ENCODE peak calls at places on chromosomes 11 and 22, in six cellular contexts. One of them, this sample, is unnamed.

GRCh38 chr11:78212586-78213371 is 24.1 kb downstream of the USP35 start:
- DNase-seq in H1: no peak
- DNase-seq in transverse colon: no peak
- DNase-seq in suprapubic skin: peak
- DNase-seq in sigmoid colon: peak
- DNase-seq in upper lobe of left lung: no peak
- DNase-seq in this sample: no peak

GRCh38 chr11:66388746-66389386 is 17.3 kb upstream of the SLC29A2 start:
- DNase-seq in H1: peak
- DNase-seq in transverse colon: peak
- DNase-seq in suprapubic skin: no peak
- DNase-seq in sigmoid colon: peak
- DNase-seq in upper lobe of left lung: no peak
- DNase-seq in this sample: peak

GRCh38 chr11:1453611-1454386 is 32.8 kb downstream of the MOB2 start:
- DNase-seq in H1: peak
- DNase-seq in transverse colon: peak
- DNase-seq in suprapubic skin: no peak
- DNase-seq in sigmoid colon: peak
- DNase-seq in upper lobe of left lung: peak
- DNase-seq in this sample: peak

GRCh38 chr11:76787271-76787670 is 4.1 kb downstream of the TSKU start:
- DNase-seq in H1: no peak
- DNase-seq in transverse colon: no peak
- DNase-seq in suprapubic skin: no peak
- DNase-seq in sigmoid colon: no peak
- DNase-seq in upper lobe of left lung: no peak
- DNase-seq in this sample: no peak

GRCh38 chr11:94117871-94118270 is 10.8 kb upstream of the PANX1 start:
- DNase-seq in H1: no peak
- DNase-seq in transverse colon: no peak
- DNase-seq in suprapubic skin: no peak
- DNase-seq in sigmoid colon: no peak
- DNase-seq in upper lobe of left lung: no peak
- DNase-seq in this sample: no peak

GRCh38 chr11:84524422-84525051 is 1102.6 kb downstream of the DLG2 start:
- DNase-seq in H1: no peak
- DNase-seq in transverse colon: no peak
- DNase-seq in suprapubic skin: no peak
- DNase-seq in sigmoid colon: no peak
- DNase-seq in upper lobe of left lung: no peak
- DNase-seq in this sample: no peak

GRCh38 chr11:131762346-131763110 is 392.1 kb downstream of the NTM start:
- DNase-seq in H1: no peak
- DNase-seq in transverse colon: no peak
- DNase-seq in suprapubic skin: no peak
- DNase-seq in sigmoid colon: no peak
- DNase-seq in upper lobe of left lung: peak
- DNase-seq in this sample: no peak

GRCh38 chr11:67248653-67249052 is 17.6 kb upstream of the GRK2 start:
- DNase-seq in H1: no peak
- DNase-seq in transverse colon: no peak
- DNase-seq in suprapubic skin: no peak
- DNase-seq in sigmoid colon: no peak
- DNase-seq in upper lobe of left lung: no peak
- DNase-seq in this sample: no peak

GRCh38 chr11:31690041-31690440 is 121.1 kb downstream of the PAX6 start:
- DNase-seq in H1: no peak
- DNase-seq in transverse colon: no peak
- DNase-seq in suprapubic skin: no peak
- DNase-seq in sigmoid colon: no peak
- DNase-seq in upper lobe of left lung: no peak
- DNase-seq in this sample: no peak

GRCh38 chr22:25488244-25489020 is 76.0 kb upstream of the GRK3 start:
- DNase-seq in H1: no peak
- DNase-seq in transverse colon: peak
- DNase-seq in suprapubic skin: no peak
- DNase-seq in sigmoid colon: no peak
- DNase-seq in upper lobe of left lung: no peak
- DNase-seq in this sample: peak

GRCh38 chr11:47433991-47434786 is 8.0 kb upstream of the PSMC3 start:
- DNase-seq in H1: no peak
- DNase-seq in transverse colon: no peak
- DNase-seq in suprapubic skin: no peak
- DNase-seq in sigmoid colon: peak
- DNase-seq in upper lobe of left lung: no peak
- DNase-seq in this sample: no peak

GRCh38 chr22:44860311-44860710 is 107.9 kb downstream of the ARHGAP8 start:
- DNase-seq in H1: no peak
- DNase-seq in transverse colon: no peak
- DNase-seq in suprapubic skin: no peak
- DNase-seq in sigmoid colon: no peak
- DNase-seq in upper lobe of left lung: no peak
- DNase-seq in this sample: no peak

GRCh38 chr11:83044958-83045712 is 26.6 kb downstream of the RAB30 start:
- DNase-seq in H1: no peak
- DNase-seq in transverse colon: no peak
- DNase-seq in suprapubic skin: no peak
- DNase-seq in sigmoid colon: no peak
- DNase-seq in upper lobe of left lung: no peak
- DNase-seq in this sample: no peak

GRCh38 chr11:67652965-67653845 is 2.7 kb upstream of the ACY3 start:
- DNase-seq in H1: no peak
- DNase-seq in transverse colon: peak
- DNase-seq in suprapubic skin: peak
- DNase-seq in sigmoid colon: no peak
- DNase-seq in upper lobe of left lung: no peak
- DNase-seq in this sample: no peak

GRCh38 chr11:129191649-129192048 is 476 bp downstream of the ARHGAP32 start:
- DNase-seq in H1: no peak
- DNase-seq in transverse colon: no peak
- DNase-seq in suprapubic skin: no peak
- DNase-seq in sigmoid colon: no peak
- DNase-seq in upper lobe of left lung: no peak
- DNase-seq in this sample: no peak

GRCh38 chr11:89405629-89406028 is 85.5 kb downstream of the NOX4 start:
- DNase-seq in H1: no peak
- DNase-seq in transverse colon: no peak
- DNase-seq in suprapubic skin: no peak
- DNase-seq in sigmoid colon: no peak
- DNase-seq in upper lobe of left lung: no peak
- DNase-seq in this sample: no peak

GRCh38 chr22:45225732-45226560 is 14.7 kb downstream of the KIAA0930 start:
- DNase-seq in H1: no peak
- DNase-seq in transverse colon: peak
- DNase-seq in suprapubic skin: no peak
- DNase-seq in sigmoid colon: peak
- DNase-seq in upper lobe of left lung: peak
- DNase-seq in this sample: no peak

GRCh38 chr11:59756845-59757244 is 1.7 kb downstream of the STX3 start:
- DNase-seq in H1: no peak
- DNase-seq in transverse colon: peak
- DNase-seq in suprapubic skin: no peak
- DNase-seq in sigmoid colon: peak
- DNase-seq in upper lobe of left lung: no peak
- DNase-seq in this sample: peak

GRCh38 chr11:12149672-12150225 is 39.4 kb downstream of the MICAL2 start:
- DNase-seq in H1: no peak
- DNase-seq in transverse colon: peak
- DNase-seq in suprapubic skin: no peak
- DNase-seq in sigmoid colon: no peak
- DNase-seq in upper lobe of left lung: no peak
- DNase-seq in this sample: no peak

GRCh38 chr11:87081358-87081757 is 43.6 kb downstream of the TMEM135 start:
- DNase-seq in H1: no peak
- DNase-seq in transverse colon: no peak
- DNase-seq in suprapubic skin: no peak
- DNase-seq in sigmoid colon: no peak
- DNase-seq in upper lobe of left lung: no peak
- DNase-seq in this sample: no peak

GRCh38 chr11:114551060-114551459 is 8.6 kb downstream of the NXPE1 start:
- DNase-seq in H1: no peak
- DNase-seq in transverse colon: no peak
- DNase-seq in suprapubic skin: no peak
- DNase-seq in sigmoid colon: no peak
- DNase-seq in upper lobe of left lung: no peak
- DNase-seq in this sample: no peak

GRCh38 chr11:117861151-117862018 is 15.1 kb downstream of the FXYD6 start:
- DNase-seq in H1: peak
- DNase-seq in transverse colon: no peak
- DNase-seq in suprapubic skin: no peak
- DNase-seq in sigmoid colon: peak
- DNase-seq in upper lobe of left lung: no peak
- DNase-seq in this sample: peak

GRCh38 chr11:75562048-75562835 is at the start of gene SERPINH1:
- DNase-seq in H1: peak
- DNase-seq in transverse colon: peak
- DNase-seq in suprapubic skin: peak
- DNase-seq in sigmoid colon: peak
- DNase-seq in upper lobe of left lung: peak
- DNase-seq in this sample: peak
- TF ChIP-seq EP300 in H1: no peak
- TF ChIP-seq EP300 in transverse colon: no peak
- TF ChIP-seq EP300 in suprapubic skin: no peak
- TF ChIP-seq EP300 in sigmoid colon: no peak
- TF ChIP-seq EP300 in upper lobe of left lung: peak
- TF ChIP-seq EP300 in this sample: no peak

GRCh38 chr11:126360049-126360446 is 4.6 kb downstream of the ST3GAL4 start:
- DNase-seq in H1: no peak
- DNase-seq in transverse colon: no peak
- DNase-seq in suprapubic skin: no peak
- DNase-seq in sigmoid colon: no peak
- DNase-seq in upper lobe of left lung: peak
- DNase-seq in this sample: no peak

GRCh38 chr11:126357969-126358762 is 2.7 kb downstream of the ST3GAL4 start:
- DNase-seq in H1: no peak
- DNase-seq in transverse colon: no peak
- DNase-seq in suprapubic skin: peak
- DNase-seq in sigmoid colon: peak
- DNase-seq in upper lobe of left lung: no peak
- DNase-seq in this sample: no peak

GRCh38 chr11:126357055-126357962 is 1.8 kb downstream of the ST3GAL4 start:
- DNase-seq in H1: no peak
- DNase-seq in transverse colon: no peak
- DNase-seq in suprapubic skin: peak
- DNase-seq in sigmoid colon: peak
- DNase-seq in upper lobe of left lung: no peak
- DNase-seq in this sample: no peak

GRCh38 chr11:126359431-126360048 is 4.1 kb downstream of the ST3GAL4 start:
- DNase-seq in H1: no peak
- DNase-seq in transverse colon: peak
- DNase-seq in suprapubic skin: peak
- DNase-seq in sigmoid colon: peak
- DNase-seq in upper lobe of left lung: no peak
- DNase-seq in this sample: no peak

DNA sequence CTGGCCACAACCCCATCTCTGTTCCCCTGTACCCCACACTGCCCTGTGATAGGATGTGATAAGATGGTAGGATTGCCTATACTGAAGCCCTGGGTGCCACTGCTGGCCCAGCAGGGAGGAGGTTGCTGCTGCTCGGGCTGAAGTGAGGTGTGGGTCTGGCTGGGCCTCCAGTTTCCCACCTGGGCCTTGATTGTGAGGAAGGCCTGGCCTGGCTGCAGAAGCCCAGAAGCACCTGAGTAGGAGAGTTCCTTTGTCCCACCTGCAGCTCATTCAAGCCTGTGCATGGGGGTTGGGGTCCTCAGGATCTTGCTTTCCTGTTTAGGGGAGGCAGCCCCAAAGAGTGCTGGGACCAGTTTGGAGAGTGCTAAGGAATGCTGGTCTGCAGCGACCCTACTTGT is 3.3 kb downstream of the ST3GAL4 start:
- DNase-seq in H1: peak
- DNase-seq in transverse colon: no peak
- DNase-seq in suprapubic skin: peak
- DNase-seq in sigmoid colon: peak
- DNase-seq in upper lobe of left lung: no peak
- DNase-seq in this sample: no peak
- TF ChIP-seq POLR2AphosphoS5 in H1: no peak
- TF ChIP-seq POLR2AphosphoS5 in transverse colon: no peak
- TF ChIP-seq POLR2AphosphoS5 in suprapubic skin: no peak
- TF ChIP-seq POLR2AphosphoS5 in sigmoid colon: no peak
- TF ChIP-seq POLR2AphosphoS5 in upper lobe of left lung: no peak
- TF ChIP-seq POLR2AphosphoS5 in this sample: no peak

GRCh38 chr22:21589415-21589814 is 21.9 kb downstream of the UBE2L3 start:
- DNase-seq in H1: no peak
- DNase-seq in transverse colon: no peak
- DNase-seq in suprapubic skin: no peak
- DNase-seq in sigmoid colon: no peak
- DNase-seq in upper lobe of left lung: no peak
- DNase-seq in this sample: no peak

GRCh38 chr22:21590809-21591641 is 23.5 kb downstream of the UBE2L3 start:
- DNase-seq in H1: no peak
- DNase-seq in transverse colon: no peak
- DNase-seq in suprapubic skin: no peak
- DNase-seq in sigmoid colon: no peak
- DNase-seq in upper lobe of left lung: no peak
- DNase-seq in this sample: no peak

GRCh38 chr22:21587803-21588611 is 20.5 kb downstream of the UBE2L3 start:
- DNase-seq in H1: no peak
- DNase-seq in transverse colon: peak
- DNase-seq in suprapubic skin: no peak
- DNase-seq in sigmoid colon: no peak
- DNase-seq in upper lobe of left lung: no peak
- DNase-seq in this sample: no peak

GRCh38 chr22:21582801-21583740 is 15.6 kb downstream of the UBE2L3 start:
- DNase-seq in H1: no peak
- DNase-seq in transverse colon: no peak
- DNase-seq in suprapubic skin: no peak
- DNase-seq in sigmoid colon: no peak
- DNase-seq in upper lobe of left lung: no peak
- DNase-seq in this sample: no peak

GRCh38 chr22:21585389-21585788 is 17.9 kb downstream of the UBE2L3 start:
- DNase-seq in H1: no peak
- DNase-seq in transverse colon: no peak
- DNase-seq in suprapubic skin: no peak
- DNase-seq in sigmoid colon: no peak
- DNase-seq in upper lobe of left lung: no peak
- DNase-seq in this sample: no peak
- TF ChIP-seq EP300 in H1: no peak
- TF ChIP-seq EP300 in transverse colon: no peak
- TF ChIP-seq EP300 in suprapubic skin: no peak
- TF ChIP-seq EP300 in sigmoid colon: no peak
- TF ChIP-seq EP300 in upper lobe of left lung: no peak
- TF ChIP-seq EP300 in this sample: no peak

GRCh38 chr22:36423461-36424404 is 36.0 kb upstream of the MYH9 start:
- DNase-seq in H1: no peak
- DNase-seq in transverse colon: no peak
- DNase-seq in suprapubic skin: no peak
- DNase-seq in sigmoid colon: no peak
- DNase-seq in upper lobe of left lung: no peak
- DNase-seq in this sample: no peak
- TF ChIP-seq POLR2AphosphoS5 in H1: no peak
- TF ChIP-seq POLR2AphosphoS5 in transverse colon: no peak
- TF ChIP-seq POLR2AphosphoS5 in suprapubic skin: no peak
- TF ChIP-seq POLR2AphosphoS5 in sigmoid colon: no peak
- TF ChIP-seq POLR2AphosphoS5 in upper lobe of left lung: no peak
- TF ChIP-seq POLR2AphosphoS5 in this sample: no peak

GRCh38 chr22:33680632-33681031 is 239.6 kb downstream of the LARGE1 start:
- DNase-seq in H1: no peak
- DNase-seq in transverse colon: no peak
- DNase-seq in suprapubic skin: no peak
- DNase-seq in sigmoid colon: no peak
- DNase-seq in upper lobe of left lung: no peak
- DNase-seq in this sample: no peak
- TF ChIP-seq EP300 in H1: no peak
- TF ChIP-seq EP300 in transverse colon: no peak
- TF ChIP-seq EP300 in suprapubic skin: no peak
- TF ChIP-seq EP300 in sigmoid colon: no peak
- TF ChIP-seq EP300 in upper lobe of left lung: no peak
- TF ChIP-seq EP300 in this sample: no peak

This sample was measured in stomach.